ENCODE peak calls at places on chromosomes 1 and 21, in nine cellular contexts. One of them, this sample, is unnamed.

GRCh38 chr1:248596615-248597014 is 885 bp downstream of the OR2T10 start:
- DNase-seq in stomach: no peak
- DNase-seq in spleen: no peak
- DNase-seq in HCT116: no peak
- DNase-seq in upper lobe of left lung: no peak
- DNase-seq in transverse colon: no peak
- DNase-seq in suprapubic skin: no peak
- DNase-seq in endothelial cell of umbilical vein: no peak
- DNase-seq in K562: peak; percentile 14
- DNase-seq in this sample: no peak

GRCh38 chr1:233516732-233517131 is 97.2 kb upstream of the KCNK1 start:
- DNase-seq in stomach: no peak
- DNase-seq in spleen: no peak
- DNase-seq in HCT116: no peak
- DNase-seq in upper lobe of left lung: no peak
- DNase-seq in transverse colon: no peak
- DNase-seq in suprapubic skin: no peak
- DNase-seq in endothelial cell of umbilical vein: no peak
- DNase-seq in K562: no peak
- DNase-seq in this sample: no peak

GRCh38 chr1:224482619-224483018 is 48.0 kb upstream of the WDR26 start:
- DNase-seq in stomach: no peak
- DNase-seq in spleen: no peak
- DNase-seq in HCT116: no peak
- DNase-seq in upper lobe of left lung: no peak
- DNase-seq in transverse colon: peak; percentile 55
- DNase-seq in suprapubic skin: no peak
- DNase-seq in endothelial cell of umbilical vein: no peak
- DNase-seq in K562: peak; percentile 54
- DNase-seq in this sample: no peak

GRCh38 chr1:160630523-160631087 is 16.2 kb downstream of the SLAMF1 start:
- DNase-seq in stomach: no peak
- DNase-seq in spleen: no peak
- DNase-seq in HCT116: no peak
- DNase-seq in upper lobe of left lung: no peak
- DNase-seq in transverse colon: no peak
- DNase-seq in suprapubic skin: no peak
- DNase-seq in endothelial cell of umbilical vein: no peak
- DNase-seq in K562: no peak
- DNase-seq in this sample: no peak

GRCh38 chr1:38777464-38777957 is 82.1 kb downstream of the RRAGC start:
- DNase-seq in stomach: no peak
- DNase-seq in spleen: no peak
- DNase-seq in HCT116: no peak
- DNase-seq in upper lobe of left lung: no peak
- DNase-seq in transverse colon: no peak
- DNase-seq in suprapubic skin: no peak
- DNase-seq in endothelial cell of umbilical vein: no peak
- DNase-seq in K562: peak; percentile 79
- DNase-seq in this sample: no peak

GRCh38 chr1:43839056-43839455 is 94.5 kb upstream of the ARTN start:
- DNase-seq in stomach: no peak
- DNase-seq in spleen: no peak
- DNase-seq in HCT116: no peak
- DNase-seq in upper lobe of left lung: no peak
- DNase-seq in transverse colon: no peak
- DNase-seq in suprapubic skin: no peak
- DNase-seq in endothelial cell of umbilical vein: no peak
- DNase-seq in K562: no peak
- DNase-seq in this sample: no peak

GRCh38 chr1:116409751-116410182 is 36.7 kb downstream of the ATP1A1 start:
- DNase-seq in stomach: no peak
- DNase-seq in spleen: no peak
- DNase-seq in HCT116: no peak
- DNase-seq in upper lobe of left lung: no peak
- DNase-seq in transverse colon: no peak
- DNase-seq in suprapubic skin: no peak
- DNase-seq in endothelial cell of umbilical vein: no peak
- DNase-seq in K562: peak; percentile 77
- DNase-seq in this sample: no peak

GRCh38 chr1:203636306-203636705 is 9.7 kb downstream of the ATP2B4 start:
- DNase-seq in stomach: no peak
- DNase-seq in spleen: no peak
- DNase-seq in HCT116: no peak
- DNase-seq in upper lobe of left lung: no peak
- DNase-seq in transverse colon: no peak
- DNase-seq in suprapubic skin: peak; percentile 71
- DNase-seq in endothelial cell of umbilical vein: peak; percentile 26
- DNase-seq in K562: no peak
- DNase-seq in this sample: peak; percentile 82

DNA sequence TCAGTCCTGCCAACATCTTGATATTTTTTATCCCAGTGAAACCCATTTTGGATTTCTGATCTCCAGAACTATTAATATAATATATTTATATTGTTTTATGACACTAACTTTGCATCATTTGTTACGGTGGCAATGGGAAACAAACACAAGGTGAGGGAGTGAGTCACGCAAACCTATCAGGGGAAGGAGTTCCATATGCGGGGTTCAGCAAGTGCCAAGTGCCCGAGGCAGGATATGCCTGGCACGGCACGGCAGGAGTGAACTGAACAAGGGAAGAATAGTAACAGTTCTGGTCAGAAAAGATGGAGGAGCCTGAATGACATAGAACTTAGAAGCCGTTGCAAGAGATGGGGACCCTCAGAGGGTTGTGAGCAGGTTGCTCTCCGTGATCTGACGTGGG is 7.7 kb upstream of the IL10RB start:
- DNase-seq in stomach: no peak
- DNase-seq in spleen: no peak
- DNase-seq in HCT116: no peak
- DNase-seq in upper lobe of left lung: no peak
- DNase-seq in transverse colon: no peak
- DNase-seq in suprapubic skin: no peak
- DNase-seq in endothelial cell of umbilical vein: no peak
- DNase-seq in K562: no peak
- DNase-seq in this sample: no peak
- H3K27me3 ChIP-seq in stomach: no peaks in the 10 kb centered on the region
- H3K27me3 ChIP-seq in spleen: no peaks in the 10 kb centered on the region
- H3K27me3 ChIP-seq in HCT116: no peaks in the 10 kb centered on the region
- H3K27me3 ChIP-seq in upper lobe of left lung: no peaks in the 10 kb centered on the region
- H3K27me3 ChIP-seq in transverse colon: no peaks in the 10 kb centered on the region
- H3K27me3 ChIP-seq in suprapubic skin: no peaks in the 10 kb centered on the region
- H3K27me3 ChIP-seq in endothelial cell of umbilical vein: no peaks in the 10 kb centered on the region
- H3K27me3 ChIP-seq in K562: no peaks in the 10 kb centered on the region
- H3K27me3 ChIP-seq in this sample: no peaks in the 10 kb centered on the region

GRCh38 chr1:26285366-26286063 is 5.6 kb downstream of the SH3BGRL3 start:
- DNase-seq in stomach: no peak
- DNase-seq in spleen: peak; percentile 85
- DNase-seq in HCT116: peak; percentile 58
- DNase-seq in upper lobe of left lung: no peak
- DNase-seq in transverse colon: peak; percentile 52
- DNase-seq in suprapubic skin: peak; percentile 67
- DNase-seq in endothelial cell of umbilical vein: no peak
- DNase-seq in K562: peak; percentile 85
- DNase-seq in this sample: no peak

GRCh38 chr1:26288311-26288941 is 8.5 kb downstream of the SH3BGRL3 start:
- DNase-seq in stomach: no peak
- DNase-seq in spleen: peak; percentile 85
- DNase-seq in HCT116: no peak
- DNase-seq in upper lobe of left lung: peak; percentile 33
- DNase-seq in transverse colon: peak; percentile 33
- DNase-seq in suprapubic skin: peak; percentile 60
- DNase-seq in endothelial cell of umbilical vein: no peak
- DNase-seq in K562: peak; percentile 78
- DNase-seq in this sample: no peak

GRCh38 chr1:26289158-26290059 is 9.5 kb downstream of the SH3BGRL3 start:
- DNase-seq in stomach: peak; percentile 46
- DNase-seq in spleen: peak; percentile 96
- DNase-seq in HCT116: no peak
- DNase-seq in upper lobe of left lung: peak; percentile 76
- DNase-seq in transverse colon: peak; percentile 65
- DNase-seq in suprapubic skin: peak; percentile 65
- DNase-seq in endothelial cell of umbilical vein: no peak
- DNase-seq in K562: peak; percentile 14
- DNase-seq in this sample: no peak

GRCh38 chr1:26286064-26286416 is 6.2 kb downstream of the SH3BGRL3 start:
- DNase-seq in stomach: no peak
- DNase-seq in spleen: no peak
- DNase-seq in HCT116: no peak
- DNase-seq in upper lobe of left lung: no peak
- DNase-seq in transverse colon: no peak
- DNase-seq in suprapubic skin: no peak
- DNase-seq in endothelial cell of umbilical vein: no peak
- DNase-seq in K562: no peak
- DNase-seq in this sample: no peak

DNA sequence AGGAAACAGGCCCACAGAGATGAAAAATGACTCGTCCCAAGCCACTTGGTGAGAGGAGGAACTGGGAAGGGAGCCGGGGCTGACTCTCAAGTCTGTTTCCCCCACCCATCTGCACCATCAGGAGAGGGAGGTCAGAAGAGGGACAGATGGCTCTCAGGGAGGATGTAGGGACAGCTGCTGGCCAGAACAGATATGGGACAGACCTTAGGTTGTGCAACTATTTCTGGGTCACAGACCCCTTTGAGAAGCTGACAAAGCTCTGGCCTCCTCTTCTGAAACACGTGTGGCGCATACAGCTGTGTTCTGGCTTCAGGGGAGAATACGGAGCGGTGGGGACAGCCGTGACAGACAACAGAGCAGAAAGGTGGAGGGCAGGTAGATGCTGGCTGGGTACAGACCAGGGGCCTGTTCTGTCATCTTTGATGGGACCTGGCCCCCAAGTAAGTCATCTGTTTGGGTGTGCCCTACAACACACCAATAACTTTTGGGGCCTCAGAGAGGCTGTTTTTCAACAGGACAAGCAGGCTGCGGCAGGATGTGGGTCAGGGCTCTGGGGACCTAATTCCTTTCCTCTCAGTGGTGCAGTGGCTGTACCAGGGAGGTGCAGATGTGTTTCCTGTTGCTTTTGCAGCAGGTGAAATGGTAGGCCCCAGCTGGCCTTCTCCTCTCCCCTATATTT is 7.3 kb downstream of the SH3BGRL3 start:
- DNase-seq in stomach: peak; percentile 44
- DNase-seq in spleen: peak; percentile 93
- DNase-seq in HCT116: no peak
- DNase-seq in upper lobe of left lung: peak; percentile 46
- DNase-seq in transverse colon: peak; percentile 70
- DNase-seq in suprapubic skin: peak; percentile 73
- DNase-seq in endothelial cell of umbilical vein: no peak
- DNase-seq in K562: peak; percentile 96
- DNase-seq in this sample: peak; percentile 92
- TF ChIP-seq POLR2AphosphoS5 in stomach: no peak
- TF ChIP-seq POLR2AphosphoS5 in spleen: peak; percentile 90
- TF ChIP-seq POLR2AphosphoS5 in HCT116: no peak
- TF ChIP-seq POLR2AphosphoS5 in upper lobe of left lung: no peak
- TF ChIP-seq POLR2AphosphoS5 in transverse colon: no peak
- TF ChIP-seq POLR2AphosphoS5 in suprapubic skin: peak; percentile 55
- TF ChIP-seq POLR2AphosphoS5 in endothelial cell of umbilical vein: no peak
- TF ChIP-seq POLR2AphosphoS5 in K562: peak; percentile 98
- TF ChIP-seq POLR2AphosphoS5 in this sample: peak; percentile 68

DNA sequence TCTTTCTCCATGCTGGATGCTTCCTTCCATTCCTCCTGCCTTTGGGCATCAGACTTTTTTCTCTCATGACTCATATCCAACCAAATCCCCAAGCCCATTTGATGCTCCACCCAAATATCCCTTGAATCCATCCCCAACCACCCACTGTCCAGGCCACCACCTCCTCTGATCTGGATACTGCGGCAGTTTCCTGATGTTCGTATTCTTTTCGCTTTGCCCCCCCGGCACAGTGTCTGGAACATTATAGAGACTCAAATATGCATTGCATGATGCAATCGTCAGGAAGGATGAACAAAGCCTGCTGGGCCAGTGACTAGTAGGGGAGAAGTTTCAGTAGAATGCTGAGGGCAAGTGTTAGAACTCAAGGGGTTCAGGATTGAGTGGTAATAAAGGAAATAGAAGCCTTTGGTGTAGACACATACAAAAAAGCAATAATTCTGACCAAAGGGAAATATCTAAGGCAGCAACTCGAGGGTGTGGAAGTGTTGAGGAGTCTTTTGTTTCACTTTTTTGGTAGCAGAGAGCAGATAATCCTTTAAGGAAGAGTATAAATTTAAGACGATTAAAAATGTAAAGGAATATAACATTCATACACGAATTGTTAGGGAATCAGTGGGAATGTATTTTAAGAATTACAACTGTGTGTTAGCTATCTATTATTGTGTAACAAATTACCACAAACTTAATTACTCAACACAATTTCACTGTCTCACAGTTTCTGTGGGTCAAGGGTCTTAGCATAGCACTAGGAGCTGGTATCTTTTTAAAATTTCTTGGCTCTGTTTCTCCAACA is 7.5 kb downstream of the S100A11 start:
- DNase-seq in stomach: no peak
- DNase-seq in spleen: no peak
- DNase-seq in HCT116: no peak
- DNase-seq in upper lobe of left lung: no peak
- DNase-seq in transverse colon: no peak
- DNase-seq in suprapubic skin: no peak
- DNase-seq in endothelial cell of umbilical vein: no peak
- DNase-seq in K562: no peak
- DNase-seq in this sample: no peak
- H3K4me3 ChIP-seq in stomach: no peak overlapping the region
- H3K4me3 ChIP-seq in spleen: no peak overlapping the region
- H3K4me3 ChIP-seq in HCT116: no peak overlapping the region
- H3K4me3 ChIP-seq in upper lobe of left lung: no peak overlapping the region
- H3K4me3 ChIP-seq in transverse colon: no peak overlapping the region
- H3K4me3 ChIP-seq in suprapubic skin: no peak overlapping the region
- H3K4me3 ChIP-seq in endothelial cell of umbilical vein: no peak overlapping the region
- H3K4me3 ChIP-seq in K562: no peak overlapping the region
- H3K4me3 ChIP-seq in this sample: no peak overlapping the region

GRCh38 chr1:20183035-20183434 is 2.9 kb upstream of the UBXN10 start:
- DNase-seq in stomach: no peak
- DNase-seq in spleen: peak; percentile 35
- DNase-seq in HCT116: no peak
- DNase-seq in upper lobe of left lung: no peak
- DNase-seq in transverse colon: peak; percentile 49
- DNase-seq in suprapubic skin: no peak
- DNase-seq in endothelial cell of umbilical vein: no peak
- DNase-seq in K562: no peak
- DNase-seq in this sample: no peak

GRCh38 chr1:20184481-20184900 is 1.4 kb upstream of the UBXN10 start:
- DNase-seq in stomach: no peak
- DNase-seq in spleen: no peak
- DNase-seq in HCT116: no peak
- DNase-seq in upper lobe of left lung: no peak
- DNase-seq in transverse colon: no peak
- DNase-seq in suprapubic skin: no peak
- DNase-seq in endothelial cell of umbilical vein: no peak
- DNase-seq in K562: peak; percentile 83
- DNase-seq in this sample: no peak

GRCh38 chr1:20185834-20186782 is at the start of the genes PLA2G2C and UBXN10:
- DNase-seq in stomach: peak; percentile 37
- DNase-seq in spleen: peak; percentile 87
- DNase-seq in HCT116: no peak
- DNase-seq in upper lobe of left lung: peak; percentile 54
- DNase-seq in transverse colon: peak; percentile 84
- DNase-seq in suprapubic skin: peak; percentile 74
- DNase-seq in endothelial cell of umbilical vein: no peak
- DNase-seq in K562: peak; percentile 96
- DNase-seq in this sample: peak; percentile 95

GRCh38 chr1:20184997-20185833 is 681 bp upstream of the UBXN10 start:
- DNase-seq in stomach: no peak
- DNase-seq in spleen: no peak
- DNase-seq in HCT116: no peak
- DNase-seq in upper lobe of left lung: no peak
- DNase-seq in transverse colon: no peak
- DNase-seq in suprapubic skin: no peak
- DNase-seq in endothelial cell of umbilical vein: no peak
- DNase-seq in K562: peak; percentile 93
- DNase-seq in this sample: no peak

GRCh38 chr1:20183876-20184275 is 2.0 kb upstream of the UBXN10 start:
- DNase-seq in stomach: no peak
- DNase-seq in spleen: no peak
- DNase-seq in HCT116: no peak
- DNase-seq in upper lobe of left lung: no peak
- DNase-seq in transverse colon: peak; percentile 36
- DNase-seq in suprapubic skin: no peak
- DNase-seq in endothelial cell of umbilical vein: no peak
- DNase-seq in K562: no peak
- DNase-seq in this sample: peak; percentile 93
- H3K27me3 ChIP-seq in stomach: peaks cover 8% of the 10 kb centered on the region
- H3K27me3 ChIP-seq in spleen: peaks cover 46% of the 10 kb centered on the region
- H3K27me3 ChIP-seq in HCT116: peaks cover 10% of the 10 kb centered on the region
- H3K27me3 ChIP-seq in upper lobe of left lung: no peaks in the 10 kb centered on the region
- H3K27me3 ChIP-seq in transverse colon: no peaks in the 10 kb centered on the region
- H3K27me3 ChIP-seq in suprapubic skin: peaks cover 23% of the 10 kb centered on the region
- H3K27me3 ChIP-seq in endothelial cell of umbilical vein: peaks cover 22% of the 10 kb centered on the region
- H3K27me3 ChIP-seq in K562: no peaks in the 10 kb centered on the region
- H3K27me3 ChIP-seq in this sample: no peaks in the 10 kb centered on the region

This sample was measured in sigmoid colon.